ENCODE peak calls at places on chromosomes 6 and 20, in six cellular contexts. U is H1, E is A549, K is SK-N-SH, A is HepG2, M is GM12878. W is an unnamed sample.

GRCh38 chr6:22145823-22146379 is 150.9 kb downstream of the PRL start:
- DNase-seq in E (no peak), U (no peak), A (no peak), K (peak; percentile 75), M (no peak), W (peak; percentile 5)

GRCh38 chr20:50540620-50541605 is 30.7 kb downstream of the PTPN1 start:
- DNase-seq in A (peak; percentile 18), E (peak; percentile 36), K (no peak), M (no peak), U (no peak), W (no peak)

GRCh38 chr20:818001-818664 is 15.4 kb upstream of the FAM110A start:
- DNase-seq in U (no peak), M (no peak), K (no peak), E (no peak), A (no peak), W (no peak)

GRCh38 chr6:77063494-77063893 is 399.8 kb downstream of the HTR1B start:
- DNase-seq in A (no peak), K (no peak), E (no peak), M (no peak), U (no peak), W (no peak)

GRCh38 chr20:37471741-37472235 is 49.3 kb upstream of the NNAT start:
- DNase-seq in U (no peak), M (no peak), K (no peak), A (no peak), E (no peak), W (no peak)

GRCh38 chr20:59163641-59164530 is at the start of gene ZNF831:
- DNase-seq in A (no peak), E (no peak), M (no peak), K (no peak), U (no peak), W (no peak)

GRCh38 chr6:33313105-33313708 is 671 bp downstream of the TAPBP start:
- DNase-seq in K (peak; percentile 79), E (no peak), U (peak; percentile 76), M (no peak), A (no peak), W (peak; percentile 63)

GRCh38 chr6:84448331-84448730 is 220.9 kb upstream of the CEP162 start:
- DNase-seq in A (no peak), E (no peak), U (no peak), M (no peak), K (no peak), W (no peak)

GRCh38 chr20:59177266-59178250 is 13.9 kb downstream of the ZNF831 start:
- DNase-seq in E (no peak), A (no peak), U (no peak), K (no peak), M (no peak), W (no peak)

GRCh38 chr6:83474309-83474708 is 38.0 kb upstream of the PRSS35 start:
- DNase-seq in K (no peak), E (no peak), M (no peak), U (no peak), A (no peak), W (no peak)

GRCh38 chr20:49687595-49688567 is 25.8 kb downstream of the B4GALT5 start:
- DNase-seq in E (no peak), K (no peak), A (no peak), U (no peak), M (no peak), W (peak; percentile 22)

GRCh38 chr6:122753688-122754056 is 25.8 kb upstream of the FABP7 start:
- DNase-seq in U (no peak), K (no peak), A (no peak), E (no peak), M (no peak), W (no peak)

GRCh38 chr6:30819287-30819917 is 64.9 kb upstream of the DDR1 start:
- DNase-seq in M (no peak), E (no peak), A (no peak), K (no peak), U (no peak), W (no peak)

GRCh38 chr6:54354608-54355007 is 46.4 kb downstream of the TINAG start:
- DNase-seq in K (no peak), A (no peak), U (no peak), M (no peak), E (no peak), W (no peak)

GRCh38 chr6:3713266-3713665 is 38.2 kb downstream of the PXDC1 start:
- DNase-seq in E (no peak), M (no peak), U (no peak), A (no peak), K (no peak), W (no peak)

GRCh38 chr20:62267543-62267942 is 29.2 kb downstream of the OSBPL2 start:
- DNase-seq in A (no peak), M (no peak), U (no peak), E (no peak), K (no peak), W (no peak)

GRCh38 chr20:54351371-54352136 is 123.8 kb upstream of the DOK5 start:
- DNase-seq in E (no peak), M (no peak), K (no peak), A (no peak), U (no peak), W (no peak)

GRCh38 chr20:8790442-8791074 is 278.3 kb upstream of the PLCB4 start:
- DNase-seq in K (peak; percentile 50), M (no peak), E (peak; percentile 15), U (no peak), A (peak; percentile 61), W (peak; percentile 19)

GRCh38 chr6:148550569-148550968 is 196.3 kb upstream of the UST start:
- DNase-seq in E (no peak), A (peak; percentile 32), M (no peak), U (no peak), K (no peak), W (no peak)

GRCh38 chr6:89792881-89793280 is 26.7 kb downstream of the MDN1 start:
- DNase-seq in M (no peak), E (peak; percentile 31), U (no peak), A (peak; percentile 52), K (peak; percentile 47), W (peak; percentile 49)

GRCh38 chr20:50369225-50370035 is 140.8 kb upstream of the PTPN1 start:
- DNase-seq in U (no peak), K (no peak), A (peak; percentile 83), M (no peak), E (no peak), W (no peak)

GRCh38 chr6:139981066-139981624 is 606.7 kb upstream of the CITED2 start:
- DNase-seq in K (no peak), E (no peak), A (no peak), M (no peak), U (no peak), W (no peak)

GRCh38 chr6:113860165-113860955 is 3.2 kb downstream of the MARCKS start:
- DNase-seq in U (no peak), M (no peak), E (no peak), A (peak; percentile 42), K (peak; percentile 65), W (no peak)

GRCh38 chr6:7112741-7113313 is 5.1 kb downstream of the RREB1 start:
- DNase-seq in U (no peak), K (peak; percentile 23), A (peak; percentile 69), M (peak; percentile 41), E (no peak), W (no peak)

GRCh38 chr6:118844915-118845314 is 49.0 kb upstream of the ASF1A start:
- DNase-seq in K (no peak), M (peak; percentile 20), U (no peak), A (no peak), E (no peak), W (no peak)

DNA sequence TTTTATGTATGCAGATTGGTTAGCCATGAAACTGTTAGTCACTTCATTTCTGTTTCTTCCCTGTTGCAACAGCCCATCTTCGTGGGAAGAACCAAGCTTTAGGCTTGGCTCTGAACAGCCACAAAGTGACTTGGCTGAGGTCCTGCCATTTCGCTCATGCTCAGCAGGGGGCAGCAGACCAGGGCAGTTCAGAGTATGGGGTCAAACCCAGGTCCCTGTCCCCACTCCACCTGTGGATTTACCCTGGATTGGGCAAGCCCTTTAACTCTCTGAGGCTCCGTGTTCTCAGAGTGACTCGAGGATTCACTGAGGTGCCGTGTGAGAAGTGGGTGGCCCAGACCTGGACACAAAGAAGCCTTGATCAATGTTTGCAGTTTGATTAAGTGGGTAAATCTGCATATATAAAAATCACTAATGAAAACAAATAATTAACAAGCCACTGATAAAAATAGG is 19.8 kb upstream of the MAP1LC3A start:
- DNase-seq in A (peak; percentile 61), E (no peak), U (peak; percentile 82), K (peak; percentile 77), M (no peak), W (peak; percentile 69)
- TF ChIP-seq CHD2 in A (no peak), E (no peak), U (no peak), K (no peak), M (no peak), W (no peak)

DNA sequence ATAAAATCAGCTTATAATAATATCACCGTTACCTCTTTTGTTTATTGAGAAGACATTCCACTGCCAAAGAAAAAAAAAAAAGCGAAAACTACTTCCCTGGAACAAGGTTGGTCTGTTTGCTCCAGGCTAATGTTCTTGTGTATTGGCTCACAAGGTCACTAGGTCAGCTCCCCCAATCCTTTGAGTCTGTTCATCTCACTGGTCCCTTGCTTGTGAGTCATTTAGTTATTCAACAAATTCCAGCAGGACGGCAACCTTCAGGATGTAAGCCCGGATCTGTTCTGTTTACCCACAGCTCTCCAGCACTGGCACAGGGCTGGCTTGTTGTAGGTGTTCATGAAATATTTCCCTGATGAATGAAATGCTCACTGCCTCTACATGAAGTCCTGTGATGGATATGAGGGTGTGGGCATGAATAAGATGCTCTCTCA is 3.3 kb downstream of the ARHGAP40 start:
- DNase-seq in E (peak; percentile 92), U (no peak), K (no peak), A (peak; percentile 100), M (no peak), W (no peak)
- TF ChIP-seq CHD2 in E (no peak), U (no peak), K (no peak), A (no peak), M (no peak), W (no peak)

GRCh38 chr6:163793584-163793983 is 379.1 kb downstream of the QKI start:
- DNase-seq in E (no peak), K (no peak), M (no peak), A (peak; percentile 10), U (no peak), W (no peak)
- TF ChIP-seq CHD2 in E (no peak), K (no peak), M (no peak), A (no peak), U (no peak), W (no peak)

GRCh38 chr6:44667668-44668390 is 280.3 kb downstream of the CDC5L start:
- DNase-seq in E (peak; percentile 18), A (peak; percentile 39), M (no peak), K (no peak), U (peak; percentile 75), W (peak; percentile 54)
- TF ChIP-seq CHD2 in E (no peak), A (no peak), M (no peak), K (no peak), U (no peak), W (no peak)

DNA sequence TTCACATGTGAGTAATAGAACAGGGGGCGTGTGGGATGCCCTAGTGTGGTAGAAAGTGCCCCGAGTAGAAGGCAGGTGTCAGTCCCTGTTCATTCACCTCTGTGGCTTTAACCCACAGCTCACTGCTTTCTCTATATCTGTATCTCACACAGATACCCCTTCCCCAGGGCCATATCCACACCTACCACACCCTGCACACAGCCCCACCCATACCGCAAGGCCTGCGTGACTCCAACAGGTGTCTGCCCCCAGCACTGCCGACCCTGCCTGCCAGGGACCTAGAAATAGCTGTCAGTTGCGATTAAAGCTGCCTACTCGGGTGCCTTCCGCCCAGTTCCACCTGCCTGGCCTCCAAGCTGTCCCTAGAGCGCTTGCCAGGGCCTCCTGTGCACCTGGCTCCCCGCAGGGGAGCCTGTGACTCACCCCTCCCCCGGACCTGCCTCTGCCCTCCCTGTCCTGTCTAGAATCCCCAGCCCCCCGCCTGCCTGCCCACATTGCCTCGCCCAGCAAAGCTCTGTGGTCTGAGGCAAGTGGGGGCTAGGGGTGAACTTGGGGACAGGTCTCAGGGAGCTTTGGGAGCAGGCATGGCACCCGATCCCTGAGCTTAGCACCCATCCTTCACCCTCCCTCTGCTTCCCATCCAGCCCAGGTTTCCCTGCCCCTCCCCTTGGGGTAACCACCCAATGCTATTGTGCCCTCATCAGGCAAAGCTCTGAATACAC is 38.3 kb upstream of the ID1 start:
- DNase-seq in M (no peak), E (no peak), A (no peak), U (peak; percentile 56), K (no peak), W (no peak)
- TF ChIP-seq CHD2 in M (no peak), E (no peak), A (no peak), U (no peak), K (no peak), W (no peak)

W was measured in K562.